ENCODE peak calls at places on chromosome 20, in eight cellular contexts. One of them, this sample, is unnamed.

GRCh38 chr20:33431797-33432381 is 11.7 kb downstream of the SNTA1 start:
- DNase-seq in tibial artery: no peak
- DNase-seq in neural crest cell: no peak
- DNase-seq in progenitor cell of endocrine pancreas: no peak
- DNase-seq in RWPE1: no peak
- DNase-seq in fibroblast of lung: no peak
- DNase-seq in mucosa of descending colon: no peak
- DNase-seq in ovary: peak
- DNase-seq in this sample: no peak

GRCh38 chr20:2697768-2698167 is 5.2 kb downstream of the EBF4 start:
- DNase-seq in tibial artery: no peak
- DNase-seq in neural crest cell: no peak
- DNase-seq in progenitor cell of endocrine pancreas: peak
- DNase-seq in RWPE1: no peak
- DNase-seq in fibroblast of lung: no peak
- DNase-seq in mucosa of descending colon: no peak
- DNase-seq in ovary: no peak
- DNase-seq in this sample: no peak

GRCh38 chr20:62039738-62040137 is 25.9 kb downstream of the TAF4 start:
- DNase-seq in tibial artery: no peak
- DNase-seq in neural crest cell: no peak
- DNase-seq in progenitor cell of endocrine pancreas: no peak
- DNase-seq in RWPE1: no peak
- DNase-seq in fibroblast of lung: peak
- DNase-seq in mucosa of descending colon: no peak
- DNase-seq in ovary: no peak
- DNase-seq in this sample: no peak

GRCh38 chr20:38770970-38771369 is 22.7 kb downstream of the ACTR5 start:
- DNase-seq in tibial artery: no peak
- DNase-seq in neural crest cell: no peak
- DNase-seq in progenitor cell of endocrine pancreas: no peak
- DNase-seq in RWPE1: no peak
- DNase-seq in fibroblast of lung: no peak
- DNase-seq in mucosa of descending colon: no peak
- DNase-seq in ovary: no peak
- DNase-seq in this sample: no peak

GRCh38 chr20:9978395-9979004 is 56.3 kb upstream of the ANKEF1 start:
- DNase-seq in tibial artery: peak
- DNase-seq in neural crest cell: peak
- DNase-seq in progenitor cell of endocrine pancreas: peak
- DNase-seq in RWPE1: peak
- DNase-seq in fibroblast of lung: peak
- DNase-seq in mucosa of descending colon: no peak
- DNase-seq in ovary: peak
- DNase-seq in this sample: peak

GRCh38 chr20:43893930-43894329 is 20.7 kb upstream of the TOX2 start:
- DNase-seq in tibial artery: no peak
- DNase-seq in neural crest cell: no peak
- DNase-seq in progenitor cell of endocrine pancreas: no peak
- DNase-seq in RWPE1: peak
- DNase-seq in fibroblast of lung: peak
- DNase-seq in mucosa of descending colon: no peak
- DNase-seq in ovary: no peak
- DNase-seq in this sample: peak

GRCh38 chr20:23548408-23548807 is 19.9 kb downstream of the CST9L start:
- DNase-seq in tibial artery: no peak
- DNase-seq in neural crest cell: no peak
- DNase-seq in progenitor cell of endocrine pancreas: no peak
- DNase-seq in RWPE1: no peak
- DNase-seq in fibroblast of lung: no peak
- DNase-seq in mucosa of descending colon: no peak
- DNase-seq in ovary: no peak
- DNase-seq in this sample: no peak

GRCh38 chr20:54645445-54646155 is 170.2 kb downstream of the DOK5 start:
- DNase-seq in tibial artery: no peak
- DNase-seq in neural crest cell: no peak
- DNase-seq in progenitor cell of endocrine pancreas: no peak
- DNase-seq in RWPE1: no peak
- DNase-seq in fibroblast of lung: no peak
- DNase-seq in mucosa of descending colon: no peak
- DNase-seq in ovary: no peak
- DNase-seq in this sample: no peak

GRCh38 chr20:44692932-44693476 is 22.2 kb upstream of the CCN5 start:
- DNase-seq in tibial artery: peak
- DNase-seq in neural crest cell: no peak
- DNase-seq in progenitor cell of endocrine pancreas: no peak
- DNase-seq in RWPE1: peak
- DNase-seq in fibroblast of lung: peak
- DNase-seq in mucosa of descending colon: no peak
- DNase-seq in ovary: peak
- DNase-seq in this sample: peak

GRCh38 chr20:64145458-64146300 is 18.6 kb upstream of the MYT1 start:
- DNase-seq in tibial artery: no peak
- DNase-seq in neural crest cell: no peak
- DNase-seq in progenitor cell of endocrine pancreas: no peak
- DNase-seq in RWPE1: no peak
- DNase-seq in fibroblast of lung: no peak
- DNase-seq in mucosa of descending colon: no peak
- DNase-seq in ovary: no peak
- DNase-seq in this sample: no peak

GRCh38 chr20:52937701-52938100 is 34.5 kb upstream of the TSHZ2 start:
- DNase-seq in tibial artery: no peak
- DNase-seq in neural crest cell: no peak
- DNase-seq in progenitor cell of endocrine pancreas: no peak
- DNase-seq in RWPE1: no peak
- DNase-seq in fibroblast of lung: peak
- DNase-seq in mucosa of descending colon: no peak
- DNase-seq in ovary: no peak
- DNase-seq in this sample: no peak

GRCh38 chr20:39983183-39983582 is 705.9 kb downstream of the MAFB start:
- DNase-seq in tibial artery: no peak
- DNase-seq in neural crest cell: no peak
- DNase-seq in progenitor cell of endocrine pancreas: no peak
- DNase-seq in RWPE1: no peak
- DNase-seq in fibroblast of lung: no peak
- DNase-seq in mucosa of descending colon: no peak
- DNase-seq in ovary: no peak
- DNase-seq in this sample: no peak

GRCh38 chr20:51321343-51322163 is 221.0 kb downstream of the NFATC2 start:
- DNase-seq in tibial artery: no peak
- DNase-seq in neural crest cell: no peak
- DNase-seq in progenitor cell of endocrine pancreas: no peak
- DNase-seq in RWPE1: no peak
- DNase-seq in fibroblast of lung: no peak
- DNase-seq in mucosa of descending colon: no peak
- DNase-seq in ovary: no peak
- DNase-seq in this sample: no peak

GRCh38 chr20:25198663-25199363 is 3.3 kb downstream of the ENTPD6 start:
- DNase-seq in tibial artery: no peak
- DNase-seq in neural crest cell: no peak
- DNase-seq in progenitor cell of endocrine pancreas: no peak
- DNase-seq in RWPE1: no peak
- DNase-seq in fibroblast of lung: no peak
- DNase-seq in mucosa of descending colon: no peak
- DNase-seq in ovary: no peak
- DNase-seq in this sample: no peak

GRCh38 chr20:61520761-61521460 is 268.9 kb downstream of the CDH4 start:
- DNase-seq in tibial artery: no peak
- DNase-seq in neural crest cell: no peak
- DNase-seq in progenitor cell of endocrine pancreas: no peak
- DNase-seq in RWPE1: peak
- DNase-seq in fibroblast of lung: peak
- DNase-seq in mucosa of descending colon: no peak
- DNase-seq in ovary: no peak
- DNase-seq in this sample: peak

GRCh38 chr20:40241944-40242343 is 447.1 kb downstream of the MAFB start:
- DNase-seq in tibial artery: no peak
- DNase-seq in neural crest cell: no peak
- DNase-seq in progenitor cell of endocrine pancreas: no peak
- DNase-seq in RWPE1: no peak
- DNase-seq in fibroblast of lung: no peak
- DNase-seq in mucosa of descending colon: no peak
- DNase-seq in ovary: no peak
- DNase-seq in this sample: no peak

GRCh38 chr20:60298647-60299046 is 340.4 kb downstream of the CDH26 start:
- DNase-seq in tibial artery: no peak
- DNase-seq in neural crest cell: no peak
- DNase-seq in progenitor cell of endocrine pancreas: no peak
- DNase-seq in RWPE1: no peak
- DNase-seq in fibroblast of lung: no peak
- DNase-seq in mucosa of descending colon: no peak
- DNase-seq in ovary: no peak
- DNase-seq in this sample: no peak

GRCh38 chr20:41183391-41183790 is 46.0 kb downstream of the PLCG1 start:
- DNase-seq in tibial artery: no peak
- DNase-seq in neural crest cell: no peak
- DNase-seq in progenitor cell of endocrine pancreas: no peak
- DNase-seq in RWPE1: no peak
- DNase-seq in fibroblast of lung: no peak
- DNase-seq in mucosa of descending colon: no peak
- DNase-seq in ovary: no peak
- DNase-seq in this sample: no peak

GRCh38 chr20:63538204-63539091 is 1.3 kb upstream of the PTK6 start:
- DNase-seq in tibial artery: no peak
- DNase-seq in neural crest cell: no peak
- DNase-seq in progenitor cell of endocrine pancreas: no peak
- DNase-seq in RWPE1: peak
- DNase-seq in fibroblast of lung: no peak
- DNase-seq in mucosa of descending colon: peak
- DNase-seq in ovary: no peak
- DNase-seq in this sample: peak

GRCh38 chr20:10079964-10080363 is 45.2 kb downstream of the ANKEF1 start:
- DNase-seq in tibial artery: no peak
- DNase-seq in neural crest cell: no peak
- DNase-seq in progenitor cell of endocrine pancreas: no peak
- DNase-seq in RWPE1: peak
- DNase-seq in fibroblast of lung: peak
- DNase-seq in mucosa of descending colon: no peak
- DNase-seq in ovary: no peak
- DNase-seq in this sample: peak

DNA sequence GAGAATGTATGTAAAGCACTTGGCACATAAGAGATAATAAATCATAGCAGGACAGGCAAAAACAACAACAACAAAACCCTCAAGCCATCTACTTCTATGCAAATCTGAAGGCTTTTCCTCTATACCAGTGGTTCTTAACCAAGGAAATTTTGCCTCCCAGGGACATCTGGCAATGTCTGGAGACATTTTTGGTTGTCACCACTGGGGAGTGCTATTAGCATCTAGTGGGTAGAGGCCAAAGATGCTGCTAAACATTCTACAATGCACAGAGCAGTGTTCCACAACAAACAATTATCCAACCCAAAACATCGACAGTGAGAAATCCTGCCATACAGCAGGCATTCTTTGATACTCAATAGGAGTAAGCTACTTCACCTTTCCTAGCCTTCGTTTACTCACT is 28.2 kb downstream of the NDRG3 start:
- DNase-seq in tibial artery: no peak
- DNase-seq in neural crest cell: no peak
- DNase-seq in progenitor cell of endocrine pancreas: no peak
- DNase-seq in RWPE1: no peak
- DNase-seq in fibroblast of lung: no peak
- DNase-seq in mucosa of descending colon: no peak
- DNase-seq in ovary: no peak
- DNase-seq in this sample: peak
- TF ChIP-seq CTCF in tibial artery: no peak
- TF ChIP-seq CTCF in neural crest cell: peak
- TF ChIP-seq CTCF in progenitor cell of endocrine pancreas: no peak
- TF ChIP-seq CTCF in RWPE1: no peak
- TF ChIP-seq CTCF in fibroblast of lung: no peak
- TF ChIP-seq CTCF in mucosa of descending colon: no peak
- TF ChIP-seq CTCF in ovary: no peak
- TF ChIP-seq CTCF in this sample: no peak

DNA sequence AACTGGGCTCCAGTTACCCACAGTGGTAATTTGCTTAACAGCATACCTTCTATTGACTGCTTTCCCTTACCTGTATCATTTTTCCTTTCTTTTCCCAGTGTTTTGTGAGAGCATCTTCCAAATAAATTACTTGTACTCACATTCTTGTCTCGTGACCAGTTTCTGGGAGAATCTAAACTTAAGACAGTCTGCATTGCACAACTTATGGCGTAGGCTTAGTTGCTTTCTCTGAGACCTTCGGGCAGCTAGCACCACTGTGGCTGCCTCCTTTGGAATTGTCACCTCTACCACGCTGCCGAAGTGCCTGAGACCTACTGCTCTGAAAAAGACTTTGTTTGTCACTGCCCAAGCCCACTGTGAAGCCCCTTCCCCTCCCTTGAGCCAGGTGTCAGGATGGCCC is 188.1 kb upstream of the BMP2 start:
- DNase-seq in tibial artery: no peak
- DNase-seq in neural crest cell: no peak
- DNase-seq in progenitor cell of endocrine pancreas: no peak
- DNase-seq in RWPE1: no peak
- DNase-seq in fibroblast of lung: no peak
- DNase-seq in mucosa of descending colon: no peak
- DNase-seq in ovary: no peak
- DNase-seq in this sample: no peak
- TF ChIP-seq CTCF in tibial artery: no peak
- TF ChIP-seq CTCF in neural crest cell: no peak
- TF ChIP-seq CTCF in progenitor cell of endocrine pancreas: no peak
- TF ChIP-seq CTCF in RWPE1: no peak
- TF ChIP-seq CTCF in fibroblast of lung: no peak
- TF ChIP-seq CTCF in mucosa of descending colon: no peak
- TF ChIP-seq CTCF in ovary: no peak
- TF ChIP-seq CTCF in this sample: no peak

DNA sequence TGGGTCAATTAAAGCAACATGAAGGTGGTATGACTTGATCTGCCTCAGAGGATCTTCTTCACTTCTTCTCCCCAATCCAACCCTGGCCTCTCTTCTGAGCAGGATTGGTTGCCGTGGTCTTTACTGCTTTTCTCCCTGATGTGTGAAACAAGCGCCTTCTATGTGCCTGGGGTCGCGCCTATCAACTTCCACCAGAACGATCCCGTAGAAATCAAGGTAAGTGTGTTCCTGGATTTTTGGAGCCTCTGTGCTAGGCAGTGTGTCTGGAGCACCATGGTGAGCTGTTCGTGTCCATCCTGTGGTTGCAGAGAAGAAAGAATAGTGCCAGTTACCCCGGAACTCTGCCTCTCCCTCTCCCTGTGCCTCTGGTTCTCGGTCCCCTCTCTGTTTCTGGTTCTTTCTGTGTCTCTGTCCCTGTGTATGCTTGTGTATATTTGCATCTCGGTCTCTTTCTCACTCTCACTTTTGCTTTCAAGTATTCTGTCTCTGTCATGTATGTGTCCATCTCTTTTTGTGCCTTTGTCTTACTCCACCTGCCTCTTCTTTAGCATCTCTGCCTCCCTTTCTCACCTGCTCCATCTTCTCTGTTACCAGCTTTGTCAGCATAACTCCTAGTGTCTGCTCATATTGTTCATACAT is 23.5 kb downstream of the TM9SF4 start:
- DNase-seq in tibial artery: no peak
- DNase-seq in neural crest cell: no peak
- DNase-seq in progenitor cell of endocrine pancreas: no peak
- DNase-seq in RWPE1: no peak
- DNase-seq in fibroblast of lung: no peak
- DNase-seq in mucosa of descending colon: no peak
- DNase-seq in ovary: no peak
- DNase-seq in this sample: no peak
- TF ChIP-seq CTCF in tibial artery: no peak
- TF ChIP-seq CTCF in neural crest cell: no peak
- TF ChIP-seq CTCF in progenitor cell of endocrine pancreas: no peak
- TF ChIP-seq CTCF in RWPE1: no peak
- TF ChIP-seq CTCF in fibroblast of lung: no peak
- TF ChIP-seq CTCF in mucosa of descending colon: no peak
- TF ChIP-seq CTCF in ovary: no peak
- TF ChIP-seq CTCF in this sample: no peak

GRCh38 chr20:59207742-59208357 is 44.2 kb downstream of the ZNF831 start:
- DNase-seq in tibial artery: no peak
- DNase-seq in neural crest cell: peak
- DNase-seq in progenitor cell of endocrine pancreas: no peak
- DNase-seq in RWPE1: no peak
- DNase-seq in fibroblast of lung: no peak
- DNase-seq in mucosa of descending colon: peak
- DNase-seq in ovary: no peak
- DNase-seq in this sample: peak
- TF ChIP-seq CTCF in tibial artery: no peak
- TF ChIP-seq CTCF in neural crest cell: peak
- TF ChIP-seq CTCF in progenitor cell of endocrine pancreas: peak
- TF ChIP-seq CTCF in RWPE1: no peak
- TF ChIP-seq CTCF in fibroblast of lung: peak
- TF ChIP-seq CTCF in mucosa of descending colon: peak
- TF ChIP-seq CTCF in ovary: no peak
- TF ChIP-seq CTCF in this sample: peak

This sample was measured in MCF 10A.